ENCODE peak calls at places on chromosomes 2 and 18, in seven cellular contexts. One of them, this sample, is unnamed.

GRCh38 chr2:216691210-216691741 is 4.1 kb downstream of the IGFBP5 start:
- DNase-seq in colonic mucosa: no peak
- DNase-seq in fibroblast of lung: peak
- DNase-seq in H1: no peak
- DNase-seq in neuronal stem cell: peak
- DNase-seq in mesendoderm: peak
- DNase-seq in GM23248: peak
- DNase-seq in this sample: no peak

GRCh38 chr2:227374158-227374557 is 4.9 kb downstream of the TM4SF20 start:
- DNase-seq in colonic mucosa: no peak
- DNase-seq in fibroblast of lung: peak
- DNase-seq in H1: no peak
- DNase-seq in neuronal stem cell: no peak
- DNase-seq in mesendoderm: no peak
- DNase-seq in GM23248: peak
- DNase-seq in this sample: no peak

GRCh38 chr2:188776634-188777033 is 197.5 kb upstream of the COL3A1 start:
- DNase-seq in colonic mucosa: no peak
- DNase-seq in fibroblast of lung: peak
- DNase-seq in H1: no peak
- DNase-seq in neuronal stem cell: no peak
- DNase-seq in mesendoderm: no peak
- DNase-seq in GM23248: peak
- DNase-seq in this sample: no peak

GRCh38 chr18:76234559-76234958 is 260.5 kb downstream of the ZNF516 start:
- DNase-seq in colonic mucosa: no peak
- DNase-seq in fibroblast of lung: peak
- DNase-seq in H1: no peak
- DNase-seq in neuronal stem cell: no peak
- DNase-seq in mesendoderm: no peak
- DNase-seq in GM23248: no peak
- DNase-seq in this sample: no peak

GRCh38 chr2:219737270-219737691 is 109.9 kb downstream of the SLC4A3 start:
- DNase-seq in colonic mucosa: no peak
- DNase-seq in fibroblast of lung: peak
- DNase-seq in H1: no peak
- DNase-seq in neuronal stem cell: no peak
- DNase-seq in mesendoderm: peak
- DNase-seq in GM23248: peak
- DNase-seq in this sample: no peak

GRCh38 chr18:46278481-46279465 is 174.6 kb downstream of the HAUS1 start:
- DNase-seq in colonic mucosa: no peak
- DNase-seq in fibroblast of lung: peak
- DNase-seq in H1: no peak
- DNase-seq in neuronal stem cell: no peak
- DNase-seq in mesendoderm: no peak
- DNase-seq in GM23248: peak
- DNase-seq in this sample: no peak

GRCh38 chr18:47953471-47953931 is 23.0 kb upstream of the SMAD2 start:
- DNase-seq in colonic mucosa: peak
- DNase-seq in fibroblast of lung: peak
- DNase-seq in H1: no peak
- DNase-seq in neuronal stem cell: no peak
- DNase-seq in mesendoderm: peak
- DNase-seq in GM23248: peak
- DNase-seq in this sample: no peak

GRCh38 chr2:47038656-47039501 is 116.2 kb downstream of the STPG4 start:
- DNase-seq in colonic mucosa: no peak
- DNase-seq in fibroblast of lung: peak
- DNase-seq in H1: no peak
- DNase-seq in neuronal stem cell: no peak
- DNase-seq in mesendoderm: no peak
- DNase-seq in GM23248: no peak
- DNase-seq in this sample: no peak

GRCh38 chr2:97757062-97757461 is 43.7 kb downstream of the ZAP70 start:
- DNase-seq in colonic mucosa: no peak
- DNase-seq in fibroblast of lung: no peak
- DNase-seq in H1: no peak
- DNase-seq in neuronal stem cell: no peak
- DNase-seq in mesendoderm: no peak
- DNase-seq in GM23248: no peak
- DNase-seq in this sample: no peak

GRCh38 chr2:98465456-98466201 is 21.0 kb downstream of the INPP4A start:
- DNase-seq in colonic mucosa: peak
- DNase-seq in fibroblast of lung: peak
- DNase-seq in H1: no peak
- DNase-seq in neuronal stem cell: no peak
- DNase-seq in mesendoderm: no peak
- DNase-seq in GM23248: peak
- DNase-seq in this sample: no peak

GRCh38 chr18:7370375-7370774 is 139.5 kb downstream of the LRRC30 start:
- DNase-seq in colonic mucosa: no peak
- DNase-seq in fibroblast of lung: no peak
- DNase-seq in H1: no peak
- DNase-seq in neuronal stem cell: no peak
- DNase-seq in mesendoderm: no peak
- DNase-seq in GM23248: no peak
- DNase-seq in this sample: no peak

DNA sequence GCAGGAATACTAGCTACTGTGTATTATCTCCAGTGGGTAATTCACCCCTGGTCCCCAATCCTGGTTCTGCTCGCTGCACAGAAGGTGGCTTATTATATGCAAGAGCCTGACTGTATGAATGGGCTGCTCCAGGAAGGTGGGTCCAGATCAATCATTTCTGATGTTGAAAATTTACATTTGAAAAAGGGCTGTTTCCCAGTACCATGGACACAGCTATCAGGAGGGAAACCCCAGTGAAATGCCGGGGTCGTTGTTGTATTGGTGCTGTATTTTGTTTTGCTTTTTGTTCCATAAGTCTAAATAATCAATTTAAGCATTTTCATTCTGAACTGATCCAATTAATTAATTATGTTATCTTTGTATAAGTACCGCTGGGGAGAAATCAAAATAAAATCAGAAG is 367.6 kb downstream of the RND3 start:
- DNase-seq in colonic mucosa: no peak
- DNase-seq in fibroblast of lung: no peak
- DNase-seq in H1: no peak
- DNase-seq in neuronal stem cell: no peak
- DNase-seq in mesendoderm: no peak
- DNase-seq in GM23248: no peak
- DNase-seq in this sample: no peak
- H3K9ac ChIP-seq in colonic mucosa: no peak
- H3K9ac ChIP-seq in fibroblast of lung: no peak
- H3K9ac ChIP-seq in H1: no peak
- H3K9ac ChIP-seq in neuronal stem cell: no peak
- H3K9ac ChIP-seq in mesendoderm: no peak
- H3K9ac ChIP-seq in GM23248: no peak
- H3K9ac ChIP-seq in this sample: no peak

DNA sequence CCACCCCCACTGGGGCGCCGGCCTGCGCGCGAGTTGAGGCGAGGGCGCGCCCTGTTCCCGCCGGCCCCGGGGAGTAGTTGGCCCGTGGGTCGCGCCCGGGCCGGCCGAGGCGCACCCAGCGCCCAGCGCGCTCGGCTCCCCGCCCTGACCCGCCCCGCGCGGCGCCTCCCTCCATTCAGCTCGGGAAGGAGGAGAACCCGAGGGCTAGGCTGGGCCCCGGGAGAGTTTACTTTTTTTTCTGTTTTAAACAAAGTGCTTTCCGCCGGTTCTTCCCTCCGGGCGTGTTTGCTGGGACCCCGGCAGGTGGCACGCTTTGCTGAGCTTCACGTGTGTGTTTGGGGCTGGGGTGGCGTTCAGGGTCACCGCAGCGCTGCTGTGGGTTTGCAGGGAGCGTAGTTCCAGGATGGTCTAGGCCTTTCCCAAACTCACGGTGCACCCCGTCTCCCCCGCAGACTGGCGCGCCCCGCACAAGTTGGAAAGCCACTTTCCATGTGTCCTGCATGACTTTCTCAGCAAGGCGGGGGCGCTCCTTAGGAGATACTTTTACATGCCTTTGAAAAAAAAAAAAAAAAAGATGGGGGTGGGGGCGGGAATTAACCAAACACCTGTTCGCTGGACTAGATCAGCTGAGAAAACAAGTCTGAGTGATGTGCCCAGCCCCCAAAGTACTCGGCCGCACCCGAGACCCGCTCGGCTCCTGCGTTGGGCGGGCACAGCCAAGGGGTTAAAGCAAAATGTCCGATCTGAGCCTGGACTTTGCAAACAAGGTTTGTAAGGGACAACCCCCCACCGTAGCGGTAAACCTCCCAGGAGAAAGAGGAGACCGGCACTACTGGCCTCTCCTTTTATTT is 829 bp downstream of the ITGA6 start:
- DNase-seq in colonic mucosa: peak
- DNase-seq in fibroblast of lung: peak
- DNase-seq in H1: peak
- DNase-seq in neuronal stem cell: peak
- DNase-seq in mesendoderm: peak
- DNase-seq in GM23248: peak
- DNase-seq in this sample: peak
- H3K27ac ChIP-seq in colonic mucosa: peak
- H3K27ac ChIP-seq in fibroblast of lung: peak
- H3K27ac ChIP-seq in H1: peak
- H3K27ac ChIP-seq in neuronal stem cell: peak
- H3K27ac ChIP-seq in mesendoderm: no peak
- H3K27ac ChIP-seq in GM23248: no peak
- H3K27ac ChIP-seq in this sample: no peak

DNA sequence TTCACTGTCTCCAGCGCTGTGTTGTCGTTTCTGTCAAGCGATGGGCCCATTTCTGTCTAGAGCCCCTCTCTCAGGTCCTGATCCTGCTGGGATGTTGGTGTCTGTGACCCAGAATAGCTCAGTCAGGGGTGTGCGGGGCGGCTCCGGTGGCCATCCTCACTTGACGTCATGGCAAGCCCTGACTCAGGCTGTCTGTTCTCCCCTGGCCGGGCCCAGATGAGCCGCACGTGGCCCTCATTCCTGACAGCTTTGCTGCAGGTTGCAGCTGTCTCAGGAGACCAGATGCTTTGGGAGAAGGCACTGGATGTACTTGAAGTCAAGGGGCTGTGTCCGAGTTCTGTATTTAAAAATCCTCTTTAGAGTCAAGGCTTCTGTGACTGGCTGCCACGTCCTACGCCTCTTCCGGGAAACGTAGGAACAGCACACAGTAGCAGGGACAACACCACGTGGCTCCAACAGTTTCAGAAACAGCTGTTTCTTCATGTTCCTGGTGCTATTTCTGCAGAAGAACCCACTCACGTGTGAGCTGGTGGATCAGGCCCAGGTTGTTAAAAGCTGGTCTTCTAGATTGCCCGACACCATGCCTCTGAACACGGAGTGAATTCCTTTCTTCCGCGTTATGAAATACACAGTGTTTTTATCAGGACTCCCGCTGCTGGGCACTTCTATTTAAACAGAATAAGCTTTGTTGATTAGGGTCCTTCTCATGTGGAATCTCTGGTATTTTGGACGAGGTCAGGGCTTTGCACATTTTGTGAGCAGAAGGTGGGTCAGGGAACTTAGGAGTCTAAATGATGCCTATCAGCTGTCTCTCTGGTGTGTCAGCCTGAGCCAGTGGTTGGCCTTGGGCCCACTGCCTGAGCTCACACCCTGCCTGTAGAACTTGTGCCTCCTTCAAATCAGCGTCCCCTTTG is 28.3 kb upstream of the NTSR2 start:
- DNase-seq in colonic mucosa: peak
- DNase-seq in fibroblast of lung: peak
- DNase-seq in H1: no peak
- DNase-seq in neuronal stem cell: no peak
- DNase-seq in mesendoderm: no peak
- DNase-seq in GM23248: peak
- DNase-seq in this sample: no peak
- H3K9ac ChIP-seq in colonic mucosa: no peak
- H3K9ac ChIP-seq in fibroblast of lung: no peak
- H3K9ac ChIP-seq in H1: no peak
- H3K9ac ChIP-seq in neuronal stem cell: no peak
- H3K9ac ChIP-seq in mesendoderm: no peak
- H3K9ac ChIP-seq in GM23248: peak
- H3K9ac ChIP-seq in this sample: no peak

DNA sequence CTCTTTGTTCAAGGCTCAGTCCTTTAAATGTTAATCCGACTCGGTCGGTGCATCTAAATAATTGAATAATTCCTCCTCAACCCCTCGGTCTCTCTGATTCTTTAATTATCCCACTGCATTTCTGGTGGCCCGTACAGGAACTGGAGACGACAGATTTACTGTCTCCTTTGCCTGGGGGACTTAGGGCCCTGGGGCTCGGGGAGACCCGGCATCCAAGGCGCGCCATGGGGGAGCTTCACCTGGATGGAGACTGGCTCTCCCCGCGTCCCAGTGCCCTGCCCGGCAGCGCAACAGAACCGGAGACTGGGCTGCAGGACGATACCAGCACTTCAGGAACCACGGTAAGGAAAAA is 47.7 kb upstream of the SELENOI start:
- DNase-seq in colonic mucosa: no peak
- DNase-seq in fibroblast of lung: no peak
- DNase-seq in H1: no peak
- DNase-seq in neuronal stem cell: no peak
- DNase-seq in mesendoderm: no peak
- DNase-seq in GM23248: no peak
- DNase-seq in this sample: no peak
- H3K27ac ChIP-seq in colonic mucosa: no peak
- H3K27ac ChIP-seq in fibroblast of lung: peak
- H3K27ac ChIP-seq in H1: peak
- H3K27ac ChIP-seq in neuronal stem cell: no peak
- H3K27ac ChIP-seq in mesendoderm: no peak
- H3K27ac ChIP-seq in GM23248: peak
- H3K27ac ChIP-seq in this sample: no peak

GRCh38 chr2:240437861-240438809 is 2.7 kb downstream of the GPC1 start:
- DNase-seq in colonic mucosa: peak
- DNase-seq in fibroblast of lung: peak
- DNase-seq in H1: peak
- DNase-seq in neuronal stem cell: peak
- DNase-seq in mesendoderm: peak
- DNase-seq in GM23248: peak
- DNase-seq in this sample: peak

GRCh38 chr2:240435955-240436625 is 627 bp downstream of the GPC1 start:
- DNase-seq in colonic mucosa: no peak
- DNase-seq in fibroblast of lung: no peak
- DNase-seq in H1: no peak
- DNase-seq in neuronal stem cell: no peak
- DNase-seq in mesendoderm: peak
- DNase-seq in GM23248: peak
- DNase-seq in this sample: no peak

GRCh38 chr2:240437181-240437860 is 1.9 kb downstream of the GPC1 start:
- DNase-seq in colonic mucosa: no peak
- DNase-seq in fibroblast of lung: no peak
- DNase-seq in H1: no peak
- DNase-seq in neuronal stem cell: no peak
- DNase-seq in mesendoderm: no peak
- DNase-seq in GM23248: no peak
- DNase-seq in this sample: no peak

GRCh38 chr2:240435457-240435954 is at the start of gene GPC1:
- DNase-seq in colonic mucosa: peak
- DNase-seq in fibroblast of lung: peak
- DNase-seq in H1: peak
- DNase-seq in neuronal stem cell: peak
- DNase-seq in mesendoderm: peak
- DNase-seq in GM23248: peak
- DNase-seq in this sample: peak

GRCh38 chr2:240436626-240437180 is 1.2 kb downstream of the GPC1 start:
- DNase-seq in colonic mucosa: no peak
- DNase-seq in fibroblast of lung: peak
- DNase-seq in H1: peak
- DNase-seq in neuronal stem cell: no peak
- DNase-seq in mesendoderm: peak
- DNase-seq in GM23248: peak
- DNase-seq in this sample: no peak
- H3K9ac ChIP-seq in colonic mucosa: peak
- H3K9ac ChIP-seq in fibroblast of lung: peak
- H3K9ac ChIP-seq in H1: no peak
- H3K9ac ChIP-seq in neuronal stem cell: peak
- H3K9ac ChIP-seq in mesendoderm: peak
- H3K9ac ChIP-seq in GM23248: peak
- H3K9ac ChIP-seq in this sample: no peak

GRCh38 chr18:52222211-52222610 is 117.8 kb upstream of the DCC start:
- DNase-seq in colonic mucosa: no peak
- DNase-seq in fibroblast of lung: no peak
- DNase-seq in H1: no peak
- DNase-seq in neuronal stem cell: no peak
- DNase-seq in mesendoderm: peak
- DNase-seq in GM23248: no peak
- DNase-seq in this sample: no peak
- H3K27ac ChIP-seq in colonic mucosa: no peak
- H3K27ac ChIP-seq in fibroblast of lung: no peak
- H3K27ac ChIP-seq in H1: no peak
- H3K27ac ChIP-seq in neuronal stem cell: no peak
- H3K27ac ChIP-seq in mesendoderm: no peak
- H3K27ac ChIP-seq in GM23248: no peak
- H3K27ac ChIP-seq in this sample: no peak

This sample was measured in Karpas-422.